ENCODE peak calls at places on chromosomes 4 and X, in ten cellular contexts. One of them, this sample, is unnamed.

GRCh38 chrX:103464774-103465117 is 54.5 kb downstream of the RAB40A start:
- DNase-seq in ovary: peak; percentile 83
- DNase-seq in Peyer's patch: peak; percentile 57
- DNase-seq in spleen: no peak
- DNase-seq in sigmoid colon: peak; percentile 76
- DNase-seq in tibial nerve: peak; percentile 89
- DNase-seq in breast epithelium: peak; percentile 61
- DNase-seq in body of pancreas: peak; percentile 73
- DNase-seq in A549: peak; percentile 71
- DNase-seq in thyroid gland: peak; percentile 74
- DNase-seq in this sample: peak; percentile 57

GRCh38 chr4:36835246-36835645 is 409.3 kb upstream of the NWD2 start:
- DNase-seq in ovary: no peak
- DNase-seq in Peyer's patch: no peak
- DNase-seq in spleen: no peak
- DNase-seq in sigmoid colon: no peak
- DNase-seq in tibial nerve: no peak
- DNase-seq in breast epithelium: no peak
- DNase-seq in body of pancreas: no peak
- DNase-seq in A549: no peak
- DNase-seq in thyroid gland: no peak
- DNase-seq in this sample: no peak

GRCh38 chr4:6321361-6321760 is 51.7 kb downstream of the WFS1 start:
- DNase-seq in ovary: no peak
- DNase-seq in Peyer's patch: no peak
- DNase-seq in spleen: no peak
- DNase-seq in sigmoid colon: no peak
- DNase-seq in tibial nerve: no peak
- DNase-seq in breast epithelium: no peak
- DNase-seq in body of pancreas: no peak
- DNase-seq in A549: no peak
- DNase-seq in thyroid gland: no peak
- DNase-seq in this sample: no peak

GRCh38 chrX:39721570-39722279 is 376.0 kb downstream of the BCOR start:
- DNase-seq in ovary: no peak
- DNase-seq in Peyer's patch: no peak
- DNase-seq in spleen: no peak
- DNase-seq in sigmoid colon: no peak
- DNase-seq in tibial nerve: no peak
- DNase-seq in breast epithelium: no peak
- DNase-seq in body of pancreas: no peak
- DNase-seq in A549: no peak
- DNase-seq in thyroid gland: no peak
- DNase-seq in this sample: peak; percentile 13

GRCh38 chr4:71184195-71184781 is 154.5 kb upstream of the SLC4A4 start:
- DNase-seq in ovary: no peak
- DNase-seq in Peyer's patch: no peak
- DNase-seq in spleen: no peak
- DNase-seq in sigmoid colon: no peak
- DNase-seq in tibial nerve: peak; percentile 79
- DNase-seq in breast epithelium: no peak
- DNase-seq in body of pancreas: peak; percentile 67
- DNase-seq in A549: peak; percentile 61
- DNase-seq in thyroid gland: peak; percentile 66
- DNase-seq in this sample: peak; percentile 60

GRCh38 chr4:38128478-38129451 is 168.6 kb downstream of the PTTG2 start:
- DNase-seq in ovary: no peak
- DNase-seq in Peyer's patch: peak; percentile 72
- DNase-seq in spleen: no peak
- DNase-seq in sigmoid colon: no peak
- DNase-seq in tibial nerve: no peak
- DNase-seq in breast epithelium: no peak
- DNase-seq in body of pancreas: peak; percentile 38
- DNase-seq in A549: peak; percentile 20
- DNase-seq in thyroid gland: no peak
- DNase-seq in this sample: no peak

GRCh38 chrX:19867411-19867732 is 20.0 kb downstream of the SH3KBP1 start:
- DNase-seq in ovary: no peak
- DNase-seq in Peyer's patch: no peak
- DNase-seq in spleen: no peak
- DNase-seq in sigmoid colon: no peak
- DNase-seq in tibial nerve: peak; percentile 7
- DNase-seq in breast epithelium: no peak
- DNase-seq in body of pancreas: no peak
- DNase-seq in A549: no peak
- DNase-seq in thyroid gland: peak; percentile 13
- DNase-seq in this sample: no peak

GRCh38 chr4:158810487-158811215 is 41.8 kb downstream of the FNIP2 start:
- DNase-seq in ovary: peak; percentile 50
- DNase-seq in Peyer's patch: no peak
- DNase-seq in spleen: no peak
- DNase-seq in sigmoid colon: peak; percentile 92
- DNase-seq in tibial nerve: peak; percentile 53
- DNase-seq in breast epithelium: no peak
- DNase-seq in body of pancreas: peak; percentile 75
- DNase-seq in A549: peak; percentile 36
- DNase-seq in thyroid gland: peak; percentile 61
- DNase-seq in this sample: peak; percentile 68

GRCh38 chrX:124401696-124402095 is 55.3 kb downstream of the SH2D1A start:
- DNase-seq in ovary: no peak
- DNase-seq in Peyer's patch: no peak
- DNase-seq in spleen: no peak
- DNase-seq in sigmoid colon: no peak
- DNase-seq in tibial nerve: no peak
- DNase-seq in breast epithelium: no peak
- DNase-seq in body of pancreas: peak; percentile 4
- DNase-seq in A549: no peak
- DNase-seq in thyroid gland: no peak
- DNase-seq in this sample: no peak

DNA sequence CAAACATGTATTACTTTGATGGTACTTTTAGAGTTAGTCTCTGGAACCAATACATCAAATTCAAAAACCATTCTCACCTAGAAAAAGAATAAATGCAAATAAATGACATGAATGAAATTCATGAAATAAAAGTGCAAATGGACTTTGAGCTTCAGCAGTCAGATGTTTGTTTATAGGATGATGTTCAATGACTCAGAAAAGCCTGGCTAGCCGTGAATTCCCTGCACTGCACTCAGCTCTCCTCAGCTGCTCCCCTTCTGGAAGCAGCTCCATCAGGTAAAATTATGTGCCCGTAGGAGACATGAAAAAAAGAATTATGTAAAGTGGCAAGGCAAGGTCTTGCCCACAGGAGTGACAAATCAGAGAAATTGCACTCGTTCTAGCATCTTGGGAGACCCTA is 390.6 kb downstream of the GPM6A start:
- DNase-seq in ovary: no peak
- DNase-seq in Peyer's patch: no peak
- DNase-seq in spleen: no peak
- DNase-seq in sigmoid colon: no peak
- DNase-seq in tibial nerve: no peak
- DNase-seq in breast epithelium: no peak
- DNase-seq in body of pancreas: no peak
- DNase-seq in A549: peak; percentile 81
- DNase-seq in thyroid gland: no peak
- DNase-seq in this sample: no peak
- H3K4me1 ChIP-seq in ovary: no peaks in the 10 kb centered on the region
- H3K4me1 ChIP-seq in Peyer's patch: no peaks in the 10 kb centered on the region
- H3K4me1 ChIP-seq in spleen: no peaks in the 10 kb centered on the region
- H3K4me1 ChIP-seq in sigmoid colon: no peaks in the 10 kb centered on the region
- H3K4me1 ChIP-seq in tibial nerve: no peaks in the 10 kb centered on the region
- H3K4me1 ChIP-seq in breast epithelium: no peaks in the 10 kb centered on the region
- H3K4me1 ChIP-seq in body of pancreas: no peaks in the 10 kb centered on the region
- H3K4me1 ChIP-seq in A549: peaks cover 43% of the 10 kb centered on the region
- H3K4me1 ChIP-seq in thyroid gland: no peaks in the 10 kb centered on the region
- H3K4me1 ChIP-seq in this sample: no peaks in the 10 kb centered on the region

DNA sequence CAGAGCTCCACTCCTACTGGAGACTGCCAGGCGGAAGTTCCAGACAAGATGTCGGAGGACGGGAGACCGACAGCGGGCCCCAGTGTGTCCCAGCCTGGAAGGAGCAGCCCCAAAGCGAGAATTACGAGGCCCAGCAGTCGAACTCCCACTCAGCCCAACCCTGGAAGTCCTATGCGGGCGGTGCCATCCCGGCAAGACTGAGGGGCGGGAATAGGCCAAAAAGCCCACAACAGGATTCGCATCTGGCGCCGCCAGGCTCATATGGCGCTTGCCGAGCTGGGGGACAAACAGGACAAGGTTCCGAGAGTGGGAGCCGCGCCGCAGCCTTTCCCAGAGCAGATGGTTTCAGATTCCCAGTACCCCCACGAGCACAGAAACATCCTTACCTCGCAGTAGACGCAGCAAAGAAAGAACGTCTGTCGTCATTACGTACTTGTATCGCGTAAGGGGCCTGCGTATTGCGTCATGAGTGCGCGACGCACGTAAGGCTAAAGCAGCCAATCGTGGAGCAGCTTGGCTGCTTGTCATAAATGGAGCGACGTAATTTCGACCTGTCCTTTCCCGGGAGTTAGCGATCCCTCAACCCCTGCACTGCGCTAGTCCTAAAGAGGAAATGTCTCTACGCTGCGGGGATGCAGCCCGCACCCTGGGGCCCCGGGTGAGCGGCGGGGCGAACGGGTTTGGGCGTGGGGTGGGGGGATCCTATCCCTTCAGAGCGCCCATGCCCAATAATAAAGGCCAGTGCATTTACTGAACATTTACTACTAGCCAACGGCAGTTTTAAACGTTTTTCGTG is at the start of the genes LIAS and RPL9:
- DNase-seq in ovary: peak; percentile 98
- DNase-seq in Peyer's patch: peak; percentile 96
- DNase-seq in spleen: peak; percentile 92
- DNase-seq in sigmoid colon: peak; percentile 99
- DNase-seq in tibial nerve: peak; percentile 96
- DNase-seq in breast epithelium: peak; percentile 96
- DNase-seq in body of pancreas: peak; percentile 99
- DNase-seq in A549: peak; percentile 99
- DNase-seq in thyroid gland: peak; percentile 95
- DNase-seq in this sample: peak; percentile 95
- TF ChIP-seq POLR2A in ovary: peak; percentile 98
- TF ChIP-seq POLR2A in Peyer's patch: peak; percentile 96
- TF ChIP-seq POLR2A in spleen: peak; percentile 94
- TF ChIP-seq POLR2A in sigmoid colon: peak; percentile 93
- TF ChIP-seq POLR2A in tibial nerve: peak; percentile 96
- TF ChIP-seq POLR2A in breast epithelium: peak; percentile 87
- TF ChIP-seq POLR2A in body of pancreas: peak; percentile 97
- TF ChIP-seq POLR2A in A549: peak; percentile 78
- TF ChIP-seq POLR2A in thyroid gland: peak; percentile 70
- TF ChIP-seq POLR2A in this sample: peak; percentile 89

GRCh38 chr4:151012836-151013235 is 2.2 kb downstream of the LRBA start:
- DNase-seq in ovary: no peak
- DNase-seq in Peyer's patch: no peak
- DNase-seq in spleen: no peak
- DNase-seq in sigmoid colon: no peak
- DNase-seq in tibial nerve: no peak
- DNase-seq in breast epithelium: no peak
- DNase-seq in body of pancreas: peak; percentile 13
- DNase-seq in A549: no peak
- DNase-seq in thyroid gland: peak; percentile 25
- DNase-seq in this sample: peak; percentile 19

GRCh38 chr4:151013944-151014343 is 1.1 kb downstream of the LRBA start:
- DNase-seq in ovary: no peak
- DNase-seq in Peyer's patch: no peak
- DNase-seq in spleen: no peak
- DNase-seq in sigmoid colon: no peak
- DNase-seq in tibial nerve: no peak
- DNase-seq in breast epithelium: no peak
- DNase-seq in body of pancreas: no peak
- DNase-seq in A549: no peak
- DNase-seq in thyroid gland: no peak
- DNase-seq in this sample: no peak

GRCh38 chr4:151012376-151012775 is 2.7 kb downstream of the LRBA start:
- DNase-seq in ovary: no peak
- DNase-seq in Peyer's patch: no peak
- DNase-seq in spleen: no peak
- DNase-seq in sigmoid colon: no peak
- DNase-seq in tibial nerve: no peak
- DNase-seq in breast epithelium: no peak
- DNase-seq in body of pancreas: no peak
- DNase-seq in A549: no peak
- DNase-seq in thyroid gland: no peak
- DNase-seq in this sample: no peak

GRCh38 chr4:151014521-151015457 is at the start of gene LRBA:
- DNase-seq in ovary: peak; percentile 74
- DNase-seq in Peyer's patch: peak; percentile 91
- DNase-seq in spleen: peak; percentile 94
- DNase-seq in sigmoid colon: peak; percentile 82
- DNase-seq in tibial nerve: peak; percentile 57
- DNase-seq in breast epithelium: peak; percentile 86
- DNase-seq in body of pancreas: peak; percentile 93
- DNase-seq in A549: peak; percentile 74
- DNase-seq in thyroid gland: peak; percentile 91
- DNase-seq in this sample: peak; percentile 89

DNA sequence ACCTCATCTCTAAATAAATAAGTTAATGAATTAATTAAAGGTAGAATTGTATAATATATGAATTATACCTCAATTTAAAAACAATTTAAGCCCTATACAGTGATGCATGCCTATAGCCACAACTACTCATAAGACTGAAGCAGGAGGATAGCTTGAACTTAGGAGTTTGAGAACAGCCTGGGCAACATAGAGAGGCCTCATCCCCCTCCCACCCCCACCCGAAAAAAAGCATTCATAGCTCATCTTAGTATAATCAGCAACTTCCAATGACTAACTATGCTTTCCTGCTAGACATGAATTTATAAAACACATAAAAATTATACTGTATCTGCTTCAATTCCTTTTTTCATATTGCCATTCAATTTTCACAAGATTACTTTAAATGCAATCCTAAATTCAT is 1.6 kb downstream of the LRBA start:
- DNase-seq in ovary: no peak
- DNase-seq in Peyer's patch: no peak
- DNase-seq in spleen: no peak
- DNase-seq in sigmoid colon: no peak
- DNase-seq in tibial nerve: no peak
- DNase-seq in breast epithelium: no peak
- DNase-seq in body of pancreas: no peak
- DNase-seq in A549: no peak
- DNase-seq in thyroid gland: no peak
- DNase-seq in this sample: no peak
- H3K4me3 ChIP-seq in ovary: peak overlapping the region; percentile 5
- H3K4me3 ChIP-seq in Peyer's patch: peak overlapping the region; percentile 10
- H3K4me3 ChIP-seq in spleen: peak overlapping the region; percentile 97
- H3K4me3 ChIP-seq in sigmoid colon: no peak overlapping the region
- H3K4me3 ChIP-seq in tibial nerve: peak overlapping the region; percentile 79
- H3K4me3 ChIP-seq in breast epithelium: peak overlapping the region; percentile 26
- H3K4me3 ChIP-seq in body of pancreas: no peak overlapping the region
- H3K4me3 ChIP-seq in A549: no peak overlapping the region
- H3K4me3 ChIP-seq in thyroid gland: no peak overlapping the region
- H3K4me3 ChIP-seq in this sample: peak overlapping the region; percentile 7

DNA sequence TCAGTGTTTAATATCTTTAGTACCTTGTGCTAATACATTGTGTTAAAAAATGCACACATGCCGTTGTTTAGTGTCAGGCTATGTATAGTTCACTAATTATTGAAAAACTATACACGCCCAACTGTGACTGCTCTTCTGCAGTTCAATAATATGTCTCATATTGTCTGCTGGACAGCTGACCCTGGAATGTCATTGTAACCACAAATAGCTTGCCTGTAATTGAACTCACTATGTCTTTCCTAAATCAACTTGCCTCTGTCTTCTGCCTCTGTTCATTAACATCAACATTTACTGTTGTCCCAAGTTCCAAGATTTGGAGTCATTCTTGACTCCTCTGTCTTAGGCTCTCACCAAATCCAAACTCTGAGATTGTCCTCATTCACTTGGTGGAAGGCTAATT is 114.6 kb downstream of the TMA16 start:
- DNase-seq in ovary: no peak
- DNase-seq in Peyer's patch: no peak
- DNase-seq in spleen: no peak
- DNase-seq in sigmoid colon: no peak
- DNase-seq in tibial nerve: no peak
- DNase-seq in breast epithelium: no peak
- DNase-seq in body of pancreas: no peak
- DNase-seq in A549: no peak
- DNase-seq in thyroid gland: no peak
- DNase-seq in this sample: no peak
- H3K4me1 ChIP-seq in ovary: no peaks in the 10 kb centered on the region
- H3K4me1 ChIP-seq in Peyer's patch: no peaks in the 10 kb centered on the region
- H3K4me1 ChIP-seq in spleen: peaks cover 3% of the 10 kb centered on the region
- H3K4me1 ChIP-seq in sigmoid colon: no peaks in the 10 kb centered on the region
- H3K4me1 ChIP-seq in tibial nerve: no peaks in the 10 kb centered on the region
- H3K4me1 ChIP-seq in breast epithelium: no peaks in the 10 kb centered on the region
- H3K4me1 ChIP-seq in body of pancreas: no peaks in the 10 kb centered on the region
- H3K4me1 ChIP-seq in A549: no peaks in the 10 kb centered on the region
- H3K4me1 ChIP-seq in thyroid gland: no peaks in the 10 kb centered on the region
- H3K4me1 ChIP-seq in this sample: no peaks in the 10 kb centered on the region